ENCODE peak calls at places on chromosomes 5 and 9, in seven cellular contexts. G, U, A, B, O, S and N are unnamed samples.

GRCh38 chr5:171444582-171444981 is 25.1 kb downstream of the FGF18 start:
- DNase-seq in G (no peak), U (no peak), A (no peak), B (no peak), O (no peak), S (no peak), N (no peak)

GRCh38 chr5:160923927-160924705 is 72.1 kb upstream of the ATP10B start:
- DNase-seq in G (peak; percentile 98), U (peak; percentile 45), A (no peak), B (no peak), O (no peak), S (no peak), N (no peak)

GRCh38 chr5:61290815-61291214 is 41.2 kb upstream of the ZSWIM6 start:
- DNase-seq in G (peak; percentile 77), U (peak; percentile 53), A (no peak), B (no peak), O (peak; percentile 94), S (no peak), N (no peak)

GRCh38 chr5:6747103-6747502 is 33.9 kb downstream of the TENT4A start:
- DNase-seq in G (no peak), U (no peak), A (no peak), B (peak; percentile 22), O (no peak), S (no peak), N (peak; percentile 77)

GRCh38 chr5:82885657-82886389 is 191.4 kb downstream of the TMEM167A start:
- DNase-seq in G (peak; percentile 45), U (no peak), A (no peak), B (no peak), O (no peak), S (no peak), N (no peak)

GRCh38 chr5:96641368-96641767 is 20.8 kb upstream of the CAST start:
- DNase-seq in G (no peak), U (no peak), A (no peak), B (no peak), O (no peak), S (no peak), N (no peak)

GRCh38 chr5:56588636-56589485 is 226.5 kb upstream of the MAP3K1 start:
- DNase-seq in G (peak; percentile 28), U (no peak), A (no peak), B (no peak), O (no peak), S (no peak), N (no peak)

GRCh38 chr5:28748446-28748845 is 1710.1 kb upstream of the CDH9 start:
- DNase-seq in G (no peak), U (no peak), A (no peak), B (no peak), O (no peak), S (no peak), N (no peak)

GRCh38 chr9:34558911-34559615 is 30.5 kb downstream of the CNTFR start:
- DNase-seq in G (no peak), U (no peak), A (no peak), B (no peak), O (no peak), S (no peak), N (no peak)

GRCh38 chr5:54309751-54310432 is 481 bp downstream of the ARL15 start:
- DNase-seq in G (peak; percentile 70), U (no peak), A (no peak), B (peak; percentile 61), O (peak; percentile 13), S (peak; percentile 47), N (no peak)

GRCh38 chr5:95621839-95622629 is 2.1 kb downstream of the GPR150 start:
- DNase-seq in G (no peak), U (no peak), A (no peak), B (no peak), O (no peak), S (no peak), N (no peak)

GRCh38 chr9:13351768-13352386 is 72.4 kb upstream of the MPDZ start:
- DNase-seq in G (peak; percentile 20), U (no peak), A (peak; percentile 30), B (no peak), O (peak; percentile 62), S (peak; percentile 10), N (no peak)

GRCh38 chr9:87503970-87504369 is 6.3 kb downstream of the DAPK1 start:
- DNase-seq in G (no peak), U (no peak), A (no peak), B (no peak), O (no peak), S (no peak), N (no peak)

GRCh38 chr5:63053019-63053638 is 474.5 kb downstream of the LRRC70 start:
- DNase-seq in G (no peak), U (no peak), A (no peak), B (peak; percentile 52), O (peak; percentile 31), S (no peak), N (no peak)

GRCh38 chr5:172788771-172789686 is 18.0 kb upstream of the DUSP1 start:
- DNase-seq in G (no peak), U (no peak), A (no peak), B (peak; percentile 90), O (no peak), S (peak; percentile 21), N (peak; percentile 89)

GRCh38 chr5:113212244-113212920 is 222.4 kb downstream of the TSSK1B start:
- DNase-seq in G (no peak), U (peak; percentile 3), A (no peak), B (no peak), O (peak; percentile 80), S (no peak), N (no peak)

GRCh38 chr5:124057815-124058231 is 545.8 kb downstream of the CSNK1G3 start:
- DNase-seq in G (no peak), U (no peak), A (no peak), B (no peak), O (no peak), S (no peak), N (no peak)

GRCh38 chr9:105066265-105066865 is 138.4 kb upstream of the ABCA1 start:
- DNase-seq in G (no peak), U (no peak), A (no peak), B (no peak), O (no peak), S (no peak), N (no peak)

GRCh38 chr5:136036293-136036911 is 7.6 kb downstream of the TGFBI start:
- DNase-seq in G (no peak), U (no peak), A (no peak), B (no peak), O (no peak), S (no peak), N (peak; percentile 28)

GRCh38 chr5:65100846-65101678 is 332.3 kb downstream of the CWC27 start:
- DNase-seq in G (peak; percentile 65), U (peak; percentile 49), A (peak; percentile 43), B (peak; percentile 68), O (peak; percentile 69), S (peak; percentile 87), N (no peak)

GRCh38 chr5:36655171-36655570 is 48.8 kb downstream of the SLC1A3 start:
- DNase-seq in G (no peak), U (no peak), A (no peak), B (no peak), O (peak; percentile 27), S (peak; percentile 5), N (no peak)

GRCh38 chr5:144017119-144017518 is 153.3 kb downstream of the YIPF5 start:
- DNase-seq in G (no peak), U (no peak), A (no peak), B (no peak), O (no peak), S (no peak), N (no peak)

GRCh38 chr9:95005276-95006141 is 279.0 kb downstream of the AOPEP start:
- DNase-seq in G (peak; percentile 59), U (no peak), A (no peak), B (no peak), O (no peak), S (no peak), N (no peak)

GRCh38 chr5:141963706-141964105 is 5.2 kb upstream of the RNF14 start:
- DNase-seq in G (no peak), U (no peak), A (no peak), B (no peak), O (no peak), S (no peak), N (no peak)

GRCh38 chr5:29157975-29158374 is 2035.5 kb upstream of the CDH6 start:
- DNase-seq in G (no peak), U (no peak), A (no peak), B (no peak), O (no peak), S (no peak), N (no peak)

GRCh38 chr5:45796959-45797553 is 100.9 kb upstream of the HCN1 start:
- DNase-seq in G (peak; percentile 56), U (peak; percentile 19), A (no peak), B (no peak), O (no peak), S (no peak), N (no peak)

GRCh38 chr5:99104538-99105132 is 175.8 kb upstream of the CHD1 start:
- DNase-seq in G (peak; percentile 65), U (no peak), A (peak; percentile 30), B (no peak), O (peak; percentile 51), S (peak; percentile 34), N (no peak)

GRCh38 chr5:179345429-179346321 is at the start of gene ADAMTS2:
- DNase-seq in G (no peak), U (no peak), A (no peak), B (no peak), O (no peak), S (peak; percentile 93), N (no peak)

GRCh38 chr9:126327016-126327749 is 554 bp downstream of the MVB12B start:
- DNase-seq in G (no peak), U (peak; percentile 22), A (no peak), B (peak; percentile 53), O (no peak), S (no peak), N (peak; percentile 78)

GRCh38 chr5:81537905-81538535 is 144.1 kb upstream of the ACOT12 start:
- DNase-seq in G (no peak), U (no peak), A (no peak), B (no peak), O (no peak), S (no peak), N (no peak)

GRCh38 chr5:88235828-88236227 is 32.8 kb downstream of the TMEM161B start:
- DNase-seq in G (no peak), U (no peak), A (no peak), B (no peak), O (no peak), S (no peak), N (no peak)

GRCh38 chr5:168822745-168823281 is 243.6 kb upstream of the PANK3 start:
- DNase-seq in G (no peak), U (no peak), A (peak; percentile 33), B (no peak), O (no peak), S (no peak), N (no peak)

GRCh38 chr5:125372694-125373621 is 626.5 kb upstream of the ZNF608 start:
- DNase-seq in G (no peak), U (no peak), A (no peak), B (no peak), O (peak; percentile 55), S (peak; percentile 57), N (no peak)

GRCh38 chr9:110047955-110048472 is 159.9 kb downstream of the C9orf152 start:
- DNase-seq in G (no peak), U (no peak), A (no peak), B (no peak), O (no peak), S (no peak), N (no peak)

GRCh38 chr5:82295959-82296557 is 17.9 kb upstream of the RPS23 start:
- DNase-seq in G (no peak), U (no peak), A (no peak), B (no peak), O (no peak), S (no peak), N (no peak)

GRCh38 chr5:159017787-159018186 is 81.9 kb downstream of the EBF1 start:
- DNase-seq in G (no peak), U (no peak), A (peak; percentile 56), B (no peak), O (peak; percentile 81), S (no peak), N (no peak)

GRCh38 chr5:173556142-173557028 is 60.1 kb downstream of the BOD1 start:
- DNase-seq in G (no peak), U (no peak), A (no peak), B (no peak), O (no peak), S (no peak), N (no peak)

GRCh38 chr5:123285122-123286011 is 137.8 kb downstream of the CEP120 start:
- DNase-seq in G (no peak), U (no peak), A (no peak), B (no peak), O (no peak), S (peak; percentile 32), N (no peak)